ENCODE peak calls at places on chromosomes 2 and 18, in six cellular contexts. H is neural progenitor cell, E is lower leg skin, W is fibroblast of lung, D is GM10248, K is retinal pigment epithelial cell. Z is an unnamed sample.

GRCh38 chr2:25309402-25309801 is 32.3 kb downstream of the DNMT3A start:
- DNase-seq in E (no peak), H (peak), K (no peak), D (peak), W (peak), Z (peak)

GRCh38 chr2:27431395-27431794 is 3.0 kb downstream of the NRBP1 start:
- DNase-seq in E (no peak), K (no peak), W (peak), H (no peak), D (no peak), Z (no peak)

GRCh38 chr18:524496-524895 is 24.0 kb upstream of the COLEC12 start:
- DNase-seq in D (no peak), K (no peak), H (no peak), W (peak), E (no peak), Z (no peak)

GRCh38 chr2:118492335-118492734 is 355.1 kb downstream of the EN1 start:
- DNase-seq in H (no peak), W (peak), K (no peak), D (no peak), E (no peak), Z (no peak)

GRCh38 chr2:152047826-152048476 is 50.9 kb downstream of the CACNB4 start:
- DNase-seq in D (no peak), K (no peak), H (peak), E (no peak), W (no peak), Z (no peak)

GRCh38 chr18:8779251-8779650 is 73.9 kb downstream of the MTCL1 start:
- DNase-seq in W (no peak), E (no peak), K (no peak), D (no peak), H (no peak), Z (no peak)

GRCh38 chr2:85199692-85200091 is 66.5 kb downstream of the TCF7L1 start:
- DNase-seq in E (no peak), W (no peak), D (no peak), K (no peak), H (no peak), Z (no peak)

GRCh38 chr2:74507926-74508520 is 528 bp upstream of the PCGF1 start:
- DNase-seq in K (no peak), H (peak), D (peak), E (no peak), W (peak), Z (peak)

GRCh38 chr2:142991295-142991694 is 113.8 kb downstream of the KYNU start:
- DNase-seq in D (no peak), K (no peak), E (no peak), H (no peak), W (peak), Z (no peak)

GRCh38 chr2:188456114-188456909 is 164.6 kb downstream of the GULP1 start:
- DNase-seq in E (no peak), K (no peak), H (peak), W (no peak), D (no peak), Z (no peak)
- TF ChIP-seq CTCF in E (no peak), K (peak), H (peak), W (peak), D (peak), Z (no peak)

GRCh38 chr2:68487773-68488355 is 20.5 kb downstream of the APLF start:
- DNase-seq in K (no peak), H (peak), E (no peak), W (peak), D (peak), Z (no peak)

GRCh38 chr2:68489282-68489681 is 21.9 kb downstream of the APLF start:
- DNase-seq in W (no peak), H (no peak), K (no peak), E (no peak), D (no peak), Z (no peak)

GRCh38 chr2:68491582-68491981 is 24.2 kb downstream of the APLF start:
- DNase-seq in H (no peak), E (no peak), W (no peak), D (no peak), K (no peak), Z (no peak)
- TF ChIP-seq CTCF in H (no peak), E (no peak), W (no peak), D (no peak), K (no peak), Z (no peak)

GRCh38 chr2:36357506-36358316 is 2.1 kb downstream of the CRIM1 start:
- DNase-seq in W (peak), E (no peak), K (no peak), D (no peak), H (peak), Z (peak)
- TF ChIP-seq CTCF in W (peak), E (no peak), K (peak), D (no peak), H (peak), Z (no peak)

DNA sequence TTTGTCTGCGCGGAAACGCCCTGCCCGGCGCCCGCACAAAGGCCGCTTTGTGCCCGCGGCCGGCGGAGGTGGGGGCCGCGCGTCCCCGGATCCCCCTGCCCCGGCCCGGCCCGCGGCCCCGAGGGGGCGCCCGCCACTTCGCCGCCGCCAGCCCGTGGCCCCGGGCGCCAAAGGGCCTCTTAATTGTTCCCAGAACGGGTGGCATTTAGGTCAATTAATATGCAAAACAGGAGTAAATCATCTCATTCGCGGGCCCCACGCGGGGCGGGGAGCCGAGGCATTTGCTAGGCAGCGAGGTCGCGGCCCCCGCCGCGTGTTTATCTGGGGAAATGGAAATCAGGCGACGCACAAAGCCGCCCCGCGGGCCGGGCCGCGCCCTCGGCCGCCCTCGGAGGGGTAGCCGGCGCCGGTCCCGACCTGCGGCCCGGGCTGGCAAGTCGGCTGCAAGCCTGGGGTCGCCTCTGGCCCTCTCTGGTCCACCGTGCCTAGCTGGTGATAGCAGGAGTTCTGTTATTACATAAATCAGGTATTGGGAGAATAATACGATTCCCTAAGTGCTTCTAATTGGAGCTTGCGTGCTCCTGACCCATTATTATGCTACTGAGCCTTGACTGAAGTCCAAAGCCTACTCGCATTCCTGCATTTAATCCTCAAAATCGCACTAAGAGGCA is 148.2 kb upstream of the GLI2 start:
- DNase-seq in H (peak), E (no peak), W (no peak), D (no peak), K (no peak), Z (peak)
- TF ChIP-seq CTCF in H (peak), E (no peak), W (no peak), D (no peak), K (no peak), Z (no peak)

DNA sequence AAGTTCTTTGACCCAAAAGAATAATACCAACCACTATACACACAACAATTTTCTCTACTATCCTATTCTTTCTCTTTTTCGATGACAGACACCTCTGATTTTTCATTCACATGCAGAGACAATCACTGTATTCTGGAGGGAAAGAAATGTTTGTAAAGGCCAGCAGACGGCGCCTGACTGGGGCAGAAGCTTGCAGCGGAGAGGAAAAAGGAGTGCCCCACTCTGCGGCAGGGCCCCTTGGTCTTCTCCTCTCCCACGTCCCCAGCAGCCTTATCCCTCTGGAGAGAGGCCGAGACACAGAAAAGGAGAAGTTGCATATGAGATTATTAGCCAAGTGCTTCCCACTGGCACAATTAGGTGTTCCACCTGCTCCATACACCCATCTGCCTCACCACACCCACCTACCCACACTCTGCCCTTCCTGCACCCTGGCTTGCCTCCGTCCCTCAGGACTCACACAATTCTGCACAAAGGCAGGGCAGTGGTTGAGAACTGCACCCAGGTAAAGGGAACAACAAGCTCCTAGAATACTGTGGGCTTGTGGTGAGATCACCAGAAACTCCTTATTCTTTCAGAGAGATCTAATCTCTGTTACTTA is 687.3 kb downstream of the NRXN1 start:
- DNase-seq in D (no peak), W (no peak), E (no peak), H (peak), K (no peak), Z (peak)
- TF ChIP-seq CTCF in D (no peak), W (no peak), E (no peak), H (peak), K (peak), Z (peak)

GRCh38 chr2:3108710-3109702 is 268.6 kb downstream of the EIPR1 start:
- DNase-seq in W (no peak), K (no peak), D (peak), H (no peak), E (no peak), Z (no peak)
- TF ChIP-seq CTCF in W (no peak), K (no peak), D (no peak), H (no peak), E (no peak), Z (no peak)

DNA sequence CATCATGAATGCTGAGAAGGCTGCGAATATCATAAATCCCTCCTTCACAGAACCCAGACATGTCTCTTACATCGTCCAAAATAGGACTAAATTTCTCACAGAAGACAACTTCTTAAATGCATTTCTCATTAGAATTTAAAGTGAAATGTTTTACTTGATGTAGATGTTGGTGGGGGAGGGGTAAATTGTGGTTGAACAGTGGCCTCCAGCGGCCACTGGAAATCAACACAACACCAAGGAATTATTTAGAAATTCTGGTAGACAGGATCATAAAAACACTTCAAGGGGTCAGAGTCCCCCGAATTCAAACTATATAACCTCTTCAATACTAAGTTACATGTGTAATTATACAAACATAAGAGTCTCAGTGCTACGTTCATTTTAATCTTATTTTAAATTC is 135.9 kb downstream of the ABCA12 start:
- DNase-seq in W (peak), E (no peak), K (peak), H (peak), D (peak), Z (peak)
- TF ChIP-seq CTCF in W (peak), E (no peak), K (peak), H (peak), D (peak), Z (peak)

DNA sequence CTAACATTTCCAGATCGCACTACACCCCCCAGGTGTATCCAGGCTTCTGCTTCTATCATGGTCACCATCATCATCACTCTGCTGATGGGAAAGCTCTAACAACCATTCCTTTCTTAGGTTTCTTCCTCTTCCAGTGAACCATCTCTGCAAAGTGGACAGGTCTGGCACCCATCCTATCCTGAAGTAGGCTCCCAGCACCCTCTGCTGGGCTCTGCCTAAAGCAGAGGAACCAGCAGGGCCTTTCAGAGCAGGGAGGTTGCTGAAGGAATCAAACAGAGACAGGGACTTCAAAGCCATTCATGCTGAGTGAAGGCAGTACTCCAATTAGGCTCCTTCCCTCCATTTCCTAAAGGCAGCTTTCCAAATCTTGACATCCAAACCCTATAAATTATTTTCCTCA is 27.2 kb upstream of the SATB2 start:
- DNase-seq in H (no peak), D (no peak), E (no peak), K (no peak), W (no peak), Z (no peak)
- TF ChIP-seq CTCF in H (peak), D (no peak), E (no peak), K (peak), W (peak), Z (no peak)

GRCh38 chr2:133959066-133959465 is 294.8 kb upstream of the MGAT5 start:
- DNase-seq in D (no peak), K (no peak), E (no peak), W (no peak), H (no peak), Z (no peak)
- TF ChIP-seq CTCF in D (no peak), K (no peak), E (no peak), W (no peak), H (no peak), Z (no peak)